ENCODE peak calls at places on chromosomes 12 and 14, in ten cellular contexts. J is activated CD8-positive, alpha-beta memory T cell treated with anti-CD3 and anti-CD28 coated beads, Interleukin-2, amount 50 U/mL, for 4 hours; W is adipocyte; U is Right ventricle myocardium inferior; A is LoVo; Z is stimulated activated CD8-positive, alpha-beta memory T cell treated with anti-CD3 and anti-CD28 coated beads, Interleukin-2, amount 100 ng/mL, for 1 hour; S is activated CD4-positive, alpha-beta T cell treated with anti-CD3 and anti-CD28 coated beads, Interleukin-2, amount 50 U/mL, for 1 hour; P is A549; V is transverse colon; D is adrenal gland. F is an unnamed sample.

GRCh38 chr14:103382375-103382774 is 2.8 kb upstream of the MARK3 start:
- DNase-seq in J (no peak), W (peak), U (no peak), A (no peak), Z (no peak), S (no peak), P (no peak), V (no peak), D (no peak), F (peak)

GRCh38 chr12:9064815-9065606 is 50.7 kb downstream of the A2M start:
- DNase-seq in J (no peak), W (peak), U (peak), A (peak), Z (no peak), S (no peak), P (peak), V (peak), D (peak), F (peak)

GRCh38 chr14:75535164-75535898 is 13.1 kb downstream of the BATF start:
- DNase-seq in J (no peak), W (no peak), U (no peak), A (no peak), Z (no peak), S (no peak), P (no peak), V (no peak), D (no peak), F (no peak)

GRCh38 chr12:12704593-12705230 is 8.7 kb upstream of the GPR19 start:
- DNase-seq in J (no peak), W (peak), U (no peak), A (peak), Z (no peak), S (peak), P (peak), V (peak), D (peak), F (peak)

GRCh38 chr12:82174936-82175335 is 183.3 kb downstream of the CCDC59 start:
- DNase-seq in J (no peak), W (no peak), U (no peak), A (no peak), Z (no peak), S (no peak), P (no peak), V (no peak), D (no peak), F (no peak)

GRCh38 chr12:113064395-113065125 is 8.0 kb downstream of the DTX1 start:
- DNase-seq in J (no peak), W (no peak), U (peak), A (no peak), Z (no peak), S (no peak), P (no peak), V (no peak), D (no peak), F (no peak)

GRCh38 chr14:30267141-30267540 is 291.8 kb upstream of the G2E3 start:
- DNase-seq in J (no peak), W (peak), U (no peak), A (no peak), Z (no peak), S (no peak), P (no peak), V (no peak), D (no peak), F (peak)

GRCh38 chr14:102516531-102517411 is 7.2 kb upstream of the ANKRD9 start:
- DNase-seq in J (peak), W (peak), U (peak), A (peak), Z (peak), S (peak), P (peak), V (peak), D (peak), F (peak)

GRCh38 chr14:65281991-65282908 is 130.3 kb upstream of the FUT8 start:
- DNase-seq in J (no peak), W (peak), U (no peak), A (no peak), Z (no peak), S (no peak), P (no peak), V (no peak), D (no peak), F (peak)

GRCh38 chr12:102880783-102881182 is 36.3 kb downstream of the PAH start:
- DNase-seq in J (no peak), W (no peak), U (no peak), A (no peak), Z (no peak), S (no peak), P (no peak), V (no peak), D (no peak), F (no peak)

GRCh38 chr12:123037791-123038190 is 57.3 kb downstream of the ARL6IP4 start:
- DNase-seq in J (no peak), W (no peak), U (peak), A (no peak), Z (no peak), S (no peak), P (no peak), V (no peak), D (no peak), F (no peak)

GRCh38 chr12:43210437-43211197 is 341.4 kb downstream of the ADAMTS20 start:
- DNase-seq in J (no peak), W (peak), U (no peak), A (no peak), Z (no peak), S (no peak), P (no peak), V (no peak), D (no peak), F (peak)

GRCh38 chr12:69284131-69284530 is 44.8 kb downstream of the CPSF6 start:
- DNase-seq in J (peak), W (peak), U (peak), A (peak), Z (no peak), S (peak), P (peak), V (peak), D (peak), F (peak)

GRCh38 chr12:5262885-5263284 is 169.0 kb upstream of the NTF3 start:
- DNase-seq in J (no peak), W (no peak), U (no peak), A (no peak), Z (no peak), S (no peak), P (no peak), V (no peak), D (no peak), F (no peak)

GRCh38 chr12:108734200-108734906 is 3.0 kb upstream of the CORO1C start:
- DNase-seq in J (no peak), W (peak), U (no peak), A (peak), Z (no peak), S (no peak), P (peak), V (peak), D (peak), F (peak)